ENCODE peak calls at places on chromosome 20, in five cellular contexts. W is EH, J is bronchial epithelial cell, S is RPMI7951, C is fibroblast of lung. M is an unnamed sample.

GRCh38 chr20:36483205-36483918 is 58.0 kb upstream of the MYL9 start:
- DNase-seq in C (no peak), J (no peak), S (peak), W (peak), M (no peak)

GRCh38 chr20:51528263-51529026 is 14.1 kb downstream of the NFATC2 start:
- DNase-seq in W (no peak), C (no peak), S (no peak), J (no peak), M (no peak)

GRCh38 chr20:11305406-11305805 is 612.3 kb upstream of the BTBD3 start:
- DNase-seq in J (peak), W (no peak), C (no peak), S (no peak), M (no peak)

GRCh38 chr20:17614176-17614811 is 44.4 kb downstream of the DSTN start:
- DNase-seq in C (peak), J (no peak), S (peak), W (peak), M (no peak)

GRCh38 chr20:19104186-19104585 is 108.3 kb upstream of the SLC24A3 start:
- DNase-seq in S (no peak), J (no peak), W (no peak), C (no peak), M (no peak)

GRCh38 chr20:51571470-51571794 is 28.9 kb upstream of the NFATC2 start:
- DNase-seq in C (no peak), J (no peak), S (no peak), W (no peak), M (no peak)

GRCh38 chr20:38113401-38114325 is 51.4 kb downstream of the TGM2 start:
- DNase-seq in J (no peak), C (peak), S (peak), W (peak), M (no peak)

GRCh38 chr20:8399963-8400362 is 267.9 kb downstream of the PLCB1 start:
- DNase-seq in J (no peak), W (no peak), C (no peak), S (no peak), M (peak)

GRCh38 chr20:25277941-25278521 is 30.1 kb downstream of the PYGB start:
- DNase-seq in C (no peak), J (no peak), S (no peak), W (no peak), M (no peak)